ENCODE peak calls at places on chromosomes 3 and 15, in eight cellular contexts. R is AG10803, Z is sigmoid colon, W is HFF-Myc, N is fibroblast of mammary gland, S is BJ, A is colonic mucosa, C is IMR-90. J is an unnamed sample.
A peak's percentile ranks its signal among the peaks of the same experiment; 100 is the strongest.

GRCh38 chr3:81339040-81339845 is 422.2 kb downstream of the GBE1 start:
- DNase-seq in Z (no peak), R (peak; percentile 2), A (no peak), W (no peak), S (no peak), N (peak; percentile 13), C (peak; percentile 6), J (peak; percentile 7)

GRCh38 chr15:71957026-71957425 is 146.7 kb downstream of the NR2E3 start:
- DNase-seq in A (no peak), Z (no peak), W (no peak), S (no peak), N (no peak), R (no peak), C (peak; percentile 41), J (no peak)

GRCh38 chr3:70982274-70982673 is 601.3 kb downstream of the FOXP1 start:
- DNase-seq in S (peak; percentile 31), W (no peak), C (no peak), A (no peak), R (peak; percentile 45), N (peak; percentile 63), Z (no peak), J (peak; percentile 49)

GRCh38 chr3:56269755-56270154 is 198.5 kb downstream of the ERC2 start:
- DNase-seq in N (no peak), R (peak; percentile 24), W (no peak), S (no peak), Z (no peak), A (no peak), C (no peak), J (peak; percentile 63)

GRCh38 chr15:45794768-45795486 is 160.1 kb downstream of the SQOR start:
- DNase-seq in W (no peak), Z (no peak), S (no peak), R (no peak), N (no peak), C (no peak), A (no peak), J (no peak)

GRCh38 chr3:177525987-177526712 is 328.9 kb upstream of the TBL1XR1 start:
- DNase-seq in S (no peak), W (no peak), A (no peak), N (no peak), C (no peak), R (peak; percentile 88), Z (no peak), J (peak; percentile 19)

GRCh38 chr3:52135332-52135731 is 18.9 kb downstream of the POC1A start:
- DNase-seq in N (no peak), S (no peak), C (no peak), A (no peak), W (no peak), Z (no peak), R (no peak), J (no peak)

GRCh38 chr3:42655331-42655888 is 1.9 kb downstream of the ZBTB47 start:
- DNase-seq in A (no peak), Z (peak; percentile 83), W (no peak), N (no peak), C (no peak), S (no peak), R (no peak), J (no peak)

GRCh38 chr3:51712511-51712931 is 5.7 kb downstream of the GRM2 start:
- DNase-seq in W (no peak), S (no peak), A (peak; percentile 7), Z (no peak), N (no peak), C (no peak), R (no peak), J (no peak)

GRCh38 chr3:46750555-46751038 is 32.9 kb upstream of the PRSS50 start:
- DNase-seq in A (no peak), N (no peak), W (no peak), Z (no peak), S (no peak), R (no peak), C (no peak), J (no peak)

GRCh38 chr3:41974223-41974622 is 12.3 kb upstream of the ULK4 start:
- DNase-seq in N (peak; percentile 17), C (no peak), S (no peak), Z (no peak), R (peak; percentile 30), W (no peak), A (no peak), J (no peak)

GRCh38 chr3:116445291-116445841 is at the start of gene LSAMP:
- DNase-seq in C (peak; percentile 35), A (no peak), Z (peak; percentile 80), R (peak; percentile 23), W (no peak), S (no peak), N (no peak), J (peak; percentile 51)

GRCh38 chr3:178302966-178303930 is 233.0 kb upstream of the KCNMB2 start:
- DNase-seq in W (no peak), Z (no peak), N (no peak), C (no peak), R (no peak), S (no peak), A (no peak), J (peak; percentile 50)

GRCh38 chr3:14368146-14368545 is 34.3 kb upstream of the SLC6A6 start:
- DNase-seq in W (no peak), Z (no peak), A (no peak), N (no peak), C (no peak), S (no peak), R (no peak), J (no peak)

GRCh38 chr3:46972396-46972795 is 4.1 kb downstream of the CCDC12 start:
- DNase-seq in S (no peak), C (no peak), Z (no peak), A (no peak), R (no peak), W (no peak), N (no peak), J (no peak)

GRCh38 chr15:90211440-90212168 is 10.5 kb downstream of the SEMA4B start:
- DNase-seq in C (peak; percentile 67), N (peak; percentile 60), Z (no peak), R (no peak), S (no peak), W (no peak), A (peak; percentile 90), J (peak; percentile 36)
- H3K4me3 ChIP-seq in C (no peak overlapping the region), N (no peak overlapping the region), Z (no peak overlapping the region), R (no peak overlapping the region), S (no peak overlapping the region), W (no peak overlapping the region), A (no peak overlapping the region), J (no peak overlapping the region)

GRCh38 chr15:48976444-48977088 is 12.8 kb upstream of the SHC4 start:
- DNase-seq in C (no peak), Z (no peak), N (no peak), R (no peak), S (no peak), W (no peak), A (no peak), J (no peak)

GRCh38 chr15:48974865-48975264 is 11.1 kb upstream of the SHC4 start:
- DNase-seq in S (no peak), N (no peak), W (no peak), Z (no peak), C (no peak), A (no peak), R (no peak), J (peak; percentile 29)

GRCh38 chr15:48975713-48976419 is 12.1 kb upstream of the SHC4 start:
- DNase-seq in A (peak; percentile 67), Z (peak; percentile 88), W (no peak), C (peak; percentile 69), S (no peak), N (peak; percentile 72), R (peak; percentile 73), J (peak; percentile 81)

GRCh38 chr15:48968066-48968465 is 4.3 kb upstream of the SHC4 start:
- DNase-seq in Z (no peak), W (no peak), N (no peak), S (no peak), A (no peak), R (no peak), C (no peak), J (no peak)

DNA sequence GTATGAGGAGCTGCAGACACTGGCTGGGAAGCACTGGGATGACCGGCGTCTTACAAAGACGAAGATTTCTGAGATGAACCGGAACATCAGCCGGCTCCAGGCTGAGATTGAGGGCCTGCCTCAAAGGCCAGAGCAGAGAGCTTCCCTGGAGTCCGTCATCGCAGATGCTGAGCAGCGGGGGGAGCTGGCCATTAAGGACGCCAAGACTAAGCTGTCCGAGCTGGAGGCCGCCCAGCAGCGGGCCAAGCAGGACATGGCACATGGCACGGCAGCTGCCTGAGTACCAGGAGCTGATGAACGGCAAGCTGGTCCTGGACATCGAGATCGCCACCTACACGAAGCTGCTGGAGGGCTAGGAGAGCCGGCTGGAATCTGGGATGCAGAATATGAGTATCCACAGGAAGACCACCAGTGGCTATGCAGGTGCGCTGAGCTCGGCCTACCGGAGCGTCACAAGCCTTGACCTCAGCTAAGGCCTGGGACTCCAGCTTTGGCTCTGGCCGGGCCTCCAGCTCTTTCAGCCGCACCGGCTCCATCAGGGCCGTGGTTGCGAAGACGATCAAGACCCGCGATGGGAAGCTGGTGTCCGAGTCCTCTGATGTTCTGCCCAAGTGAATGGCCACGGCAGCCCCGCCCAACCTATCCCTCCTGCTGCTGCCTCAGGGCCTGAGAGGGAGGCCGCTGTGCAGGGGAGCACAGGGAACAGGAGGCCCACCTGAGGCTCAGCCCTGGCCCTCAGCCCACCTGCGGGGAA is 9.2 kb upstream of the SHC4 start:
- DNase-seq in N (no peak), Z (no peak), R (no peak), C (no peak), S (no peak), A (no peak), W (no peak), J (no peak)
- TF ChIP-seq CTCF in N (no peak), Z (no peak), R (no peak), C (no peak), S (no peak), A (no peak), W (no peak), J (no peak)

DNA sequence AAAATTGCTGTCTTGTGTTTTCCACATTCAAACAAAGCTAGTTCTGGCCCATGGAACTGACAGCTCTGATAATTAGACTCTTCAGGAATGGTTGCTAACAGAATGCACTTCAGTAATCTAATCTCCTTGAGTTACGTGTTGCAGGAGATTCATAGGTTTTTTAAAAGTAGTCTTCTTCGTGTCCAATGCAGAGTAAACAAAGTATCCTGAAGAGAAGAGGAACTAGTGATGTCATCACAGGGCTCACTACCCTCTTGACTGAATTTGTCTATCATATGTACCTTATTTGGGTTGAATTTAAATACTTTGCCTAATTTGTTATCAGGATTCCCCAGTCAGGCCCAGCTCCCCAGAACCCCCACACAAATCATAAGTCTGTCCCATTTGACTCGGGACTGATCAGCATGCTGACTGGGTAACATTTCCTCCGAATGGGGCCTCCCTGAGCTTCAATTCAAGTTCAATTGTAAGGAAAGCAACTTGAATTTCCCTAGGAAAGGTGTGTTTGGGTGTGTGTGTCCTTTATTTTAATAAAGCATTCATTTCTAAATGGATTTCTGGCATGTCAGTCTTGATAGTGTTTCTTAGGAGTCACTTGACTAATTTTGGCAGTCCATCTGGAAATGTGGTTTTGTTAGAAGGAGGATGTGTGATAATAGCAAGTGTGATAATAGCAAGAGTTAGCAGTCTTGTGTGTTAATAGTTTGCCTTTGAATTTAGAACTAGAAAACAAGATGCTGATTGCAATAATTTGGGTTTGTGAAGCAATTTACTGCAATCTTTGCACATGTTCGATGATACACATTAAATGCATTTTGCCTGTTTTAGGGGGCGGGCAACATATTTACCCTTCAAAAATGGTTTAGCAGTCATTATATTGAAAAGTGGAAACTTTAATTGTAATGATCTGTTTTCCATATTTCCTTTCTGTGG is 21.9 kb downstream of the OXNAD1 start:
- DNase-seq in R (no peak), C (no peak), W (no peak), N (no peak), Z (no peak), S (no peak), A (no peak), J (peak; percentile 52)
- H3K4me3 ChIP-seq in R (no peak overlapping the region), C (no peak overlapping the region), W (no peak overlapping the region), N (no peak overlapping the region), Z (no peak overlapping the region), S (no peak overlapping the region), A (peak overlapping the region; percentile 15), J (no peak overlapping the region)

GRCh38 chr15:61118885-61119284 is 110.2 kb downstream of the RORA start:
- DNase-seq in W (no peak), S (no peak), R (no peak), Z (no peak), C (no peak), A (no peak), N (no peak), J (no peak)
- TF ChIP-seq CTCF in W (peak; percentile 16), S (no peak), R (no peak), Z (no peak), C (peak; percentile 3), A (no peak), N (peak; percentile 10), J (no peak)

J was measured in cardiac fibroblast.